ENCODE peak calls at places on chromosome X, in five cellular contexts. S, P, D, C and X are unnamed samples.

GRCh38 chrX:72572248-72573157 is at the start of gene HDAC8:
- DNase-seq in S (peak; percentile 71), P (peak; percentile 86), D (peak; percentile 66), C (peak; percentile 2), X (no peak)

GRCh38 chrX:131752493-131753198 is 208.8 kb downstream of the OR13H1 start:
- DNase-seq in S (peak; percentile 88), P (peak; percentile 88), D (peak; percentile 83), C (peak; percentile 6), X (no peak)

GRCh38 chrX:110384490-110384889 is 25.8 kb downstream of the RTL9 start:
- DNase-seq in S (no peak), P (peak; percentile 75), D (no peak), C (no peak), X (no peak)

GRCh38 chrX:107537815-107538214 is 88.4 kb downstream of the FRMPD3 start:
- DNase-seq in S (peak; percentile 18), P (peak; percentile 50), D (no peak), C (no peak), X (no peak)

GRCh38 chrX:138856881-138857280 is 145.4 kb upstream of the FGF13 start:
- DNase-seq in S (no peak), P (no peak), D (no peak), C (no peak), X (no peak)

GRCh38 chrX:119692241-119693031 is 532 bp downstream of the SEPTIN6 start:
- DNase-seq in S (peak; percentile 20), P (peak; percentile 48), D (peak; percentile 38), C (no peak), X (no peak)

GRCh38 chrX:131841496-131842410 is 181.3 kb upstream of the STK26 start:
- DNase-seq in S (no peak), P (peak; percentile 38), D (no peak), C (no peak), X (no peak)

GRCh38 chrX:151912221-151912620 is 468 bp upstream of the MAGEA4 start:
- DNase-seq in S (no peak), P (no peak), D (no peak), C (no peak), X (no peak)

GRCh38 chrX:10041383-10041782 is 74.2 kb downstream of the CLDN34 start:
- DNase-seq in S (no peak), P (peak; percentile 8), D (no peak), C (no peak), X (no peak)

GRCh38 chrX:38293741-38294140 is 33.6 kb downstream of the RPGR start:
- DNase-seq in S (no peak), P (no peak), D (no peak), C (no peak), X (no peak)

GRCh38 chrX:33840176-33840575 is 291.9 kb downstream of the FAM47A start:
- DNase-seq in S (no peak), P (no peak), D (no peak), C (no peak), X (no peak)

GRCh38 chrX:123648028-123648810 is 84.6 kb downstream of the THOC2 start:
- DNase-seq in S (peak; percentile 22), P (peak; percentile 83), D (no peak), C (no peak), X (no peak)

GRCh38 chrX:113644426-113644825 is 803.8 kb upstream of the AMOT start:
- DNase-seq in S (no peak), P (no peak), D (no peak), C (no peak), X (no peak)

GRCh38 chrX:40647307-40648197 is at the start of gene CXorf38:
- DNase-seq in S (peak; percentile 90), P (peak; percentile 83), D (peak; percentile 99), C (peak; percentile 63), X (peak; percentile 48)
- H3K27ac ChIP-seq in S (peak within 1 kb of the TSS; percentile 36), P (peak within 1 kb of the TSS; percentile 74), D (no peak within 1 kb of the TSS), C (peak within 1 kb of the TSS; percentile 86), X (peak within 1 kb of the TSS; percentile 83)

DNA sequence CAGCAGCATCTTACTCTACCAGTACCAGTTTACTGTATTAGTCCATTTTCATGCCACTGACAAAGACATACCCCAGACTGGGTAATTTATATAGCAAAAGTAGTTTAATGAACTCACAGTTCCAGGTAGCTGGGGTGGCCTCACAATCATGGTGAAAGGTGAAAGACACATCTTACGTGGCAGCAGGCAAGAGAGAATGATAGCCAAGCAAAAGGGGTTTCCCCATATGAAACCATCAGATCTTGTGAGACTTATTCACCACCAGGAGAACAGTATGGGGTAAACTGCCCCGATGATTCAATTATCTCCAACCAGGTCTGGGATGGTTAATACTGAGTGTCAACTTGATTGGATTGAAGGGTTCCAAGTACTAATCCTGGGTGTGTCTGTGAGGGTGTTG is 69.3 kb downstream of the YIPF6 start:
- DNase-seq in S (no peak), P (no peak), D (no peak), C (no peak), X (no peak)
- H3K27ac ChIP-seq in S (no peak overlapping the region), P (no peak overlapping the region), D (no peak overlapping the region), C (no peak overlapping the region), X (no peak overlapping the region)

GRCh38 chrX:71542825-71543224 is 9.9 kb downstream of the OGT start:
- DNase-seq in S (no peak), P (no peak), D (no peak), C (no peak), X (no peak)
- H3K27ac ChIP-seq in S (no peak overlapping the region), P (no peak overlapping the region), D (no peak overlapping the region), C (no peak overlapping the region), X (peak overlapping the region; percentile 74)

DNA sequence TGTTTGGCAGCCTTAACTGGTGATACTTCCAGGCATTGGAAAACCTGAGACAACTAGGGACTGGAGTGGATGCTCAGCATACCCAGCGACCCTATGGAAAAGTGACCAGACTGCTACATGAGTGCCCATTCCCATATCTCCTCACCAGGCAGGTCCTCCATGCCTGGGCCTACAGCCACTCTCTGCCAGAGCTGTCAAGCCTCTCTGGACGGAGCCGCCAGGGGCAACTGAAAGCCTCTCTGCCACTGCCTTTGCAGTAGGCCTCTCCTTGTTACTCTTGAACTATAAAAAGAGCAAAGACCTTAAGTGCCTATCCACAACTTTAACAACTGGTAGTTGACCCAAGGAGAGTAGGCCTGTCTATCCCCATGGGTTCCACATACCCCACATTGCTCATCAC is 20.2 kb upstream of the FAAH2 start:
- DNase-seq in S (no peak), P (no peak), D (no peak), C (no peak), X (no peak)
- H3K27ac ChIP-seq in S (no peak overlapping the region), P (no peak overlapping the region), D (no peak overlapping the region), C (no peak overlapping the region), X (no peak overlapping the region)

GRCh38 chrX:413322-414201 is 26.9 kb upstream of the PPP2R3B start:
- DNase-seq in S (no peak), P (peak; percentile 9), D (no peak), C (no peak), X (no peak)
- H3K27ac ChIP-seq in S (no peak overlapping the region), P (no peak overlapping the region), D (no peak overlapping the region), C (no peak overlapping the region), X (peak overlapping the region; percentile 72)

GRCh38 chrX:23944234-23944633 is 36.4 kb downstream of the CXorf58 start:
- DNase-seq in S (no peak), P (no peak), D (no peak), C (no peak), X (no peak)

DNA sequence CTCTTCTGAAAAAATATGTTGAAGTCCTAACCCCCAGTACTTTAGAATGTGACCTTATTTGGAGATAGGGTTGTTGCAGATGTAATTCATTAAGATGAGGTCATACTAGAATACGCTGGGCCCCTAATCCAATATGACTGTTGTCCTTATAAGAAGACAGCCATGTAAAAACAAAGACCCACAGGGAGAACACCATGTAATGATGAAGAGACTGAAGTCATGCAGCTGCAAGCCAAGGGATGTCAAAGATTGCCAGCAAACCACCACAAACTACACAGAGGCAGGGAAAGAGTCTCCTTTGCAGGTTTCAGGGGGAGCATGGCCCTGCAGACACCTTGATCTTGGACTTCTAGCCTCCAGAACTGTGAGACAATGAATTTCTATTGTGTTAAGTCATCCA is 37.4 kb downstream of the CXorf58 start:
- DNase-seq in S (no peak), P (no peak), D (no peak), C (no peak), X (no peak)
- H3K27ac ChIP-seq in S (no peak overlapping the region), P (no peak overlapping the region), D (no peak overlapping the region), C (no peak overlapping the region), X (no peak overlapping the region)

DNA sequence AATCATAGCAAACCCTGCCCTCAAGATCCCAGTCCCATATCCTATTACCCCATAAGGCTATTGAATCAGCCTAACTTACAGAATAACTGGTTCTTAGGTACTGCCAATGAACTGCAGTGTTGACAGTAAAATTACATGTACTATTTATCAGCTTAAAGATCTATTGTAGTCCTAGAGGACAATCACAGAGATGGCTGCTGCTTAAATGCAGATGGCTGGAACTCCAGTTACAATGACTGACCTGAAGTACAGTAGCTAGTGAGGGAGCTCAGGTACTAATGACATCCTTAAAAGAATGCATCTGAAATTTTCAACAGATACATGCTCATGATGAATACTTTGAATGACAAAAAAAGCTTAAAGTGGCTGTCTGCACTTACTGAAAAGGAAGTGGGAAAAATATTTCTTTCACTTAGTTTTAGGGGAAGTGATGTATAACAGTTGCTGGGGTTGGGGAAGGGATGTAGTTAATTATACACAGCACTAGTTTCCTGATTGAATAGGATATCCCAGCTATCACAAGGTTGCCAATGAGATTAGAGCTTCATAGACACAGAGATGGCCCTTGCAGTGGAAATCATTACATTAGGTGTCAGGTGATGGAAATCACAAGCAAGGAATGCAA is 42.0 kb downstream of the USP26 start:
- DNase-seq in S (no peak), P (no peak), D (no peak), C (no peak), X (no peak)
- H3K27ac ChIP-seq in S (no peak overlapping the region), P (no peak overlapping the region), D (no peak overlapping the region), C (no peak overlapping the region), X (no peak overlapping the region)

GRCh38 chrX:14412686-14413085 is 116.7 kb upstream of the GLRA2 start:
- DNase-seq in S (no peak), P (no peak), D (no peak), C (no peak), X (no peak)

GRCh38 chrX:14406225-14406624 is 123.1 kb upstream of the GLRA2 start:
- DNase-seq in S (no peak), P (no peak), D (no peak), C (no peak), X (no peak)

DNA sequence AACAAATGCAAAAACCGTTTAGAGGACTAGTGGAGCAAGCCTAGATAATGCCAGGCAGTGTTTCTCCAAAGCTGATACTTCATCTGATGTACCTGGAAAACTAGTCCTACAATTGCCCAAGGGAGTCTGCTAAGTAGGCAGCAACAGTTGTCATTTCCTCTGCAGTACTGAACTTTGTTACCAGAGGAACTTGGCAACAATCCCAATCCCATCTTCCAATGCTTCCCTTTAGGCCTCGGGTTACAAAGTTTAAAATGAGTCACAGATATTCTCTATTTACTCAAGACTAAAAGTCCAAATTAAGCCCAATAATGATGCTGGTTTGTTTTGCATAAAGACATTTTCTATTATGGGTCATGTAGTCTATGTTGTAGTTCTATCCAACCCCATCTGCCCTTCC is 120.0 kb upstream of the GLRA2 start:
- DNase-seq in S (no peak), P (no peak), D (no peak), C (no peak), X (no peak)
- H3K27ac ChIP-seq in S (no peak overlapping the region), P (no peak overlapping the region), D (no peak overlapping the region), C (no peak overlapping the region), X (no peak overlapping the region)

GRCh38 chrX:149512225-149512885 is 7.2 kb upstream of the IDS start:
- DNase-seq in S (peak; percentile 56), P (peak; percentile 38), D (no peak), C (no peak), X (no peak)
- H3K27ac ChIP-seq in S (no peak overlapping the region), P (no peak overlapping the region), D (no peak overlapping the region), C (peak overlapping the region; percentile 61), X (no peak overlapping the region)